ENCODE peak calls at places on chromosomes 11 and 22, in nine cellular contexts. B is NCI-H345; V is GM06990; O is tibial nerve; Q is central memory CD8-positive, alpha-beta T cell; I is effector memory CD4-positive, alpha-beta T cell; W is mesenchymal stem cell; A is activated CD4-positive, alpha-beta T cell treated with anti-CD3 and anti-CD28 coated beads, Interleukin-2, amount 50 U/mL, for 48 hours; Y is hepatocyte. U is an unnamed sample.

GRCh38 chr11:613369-613968 is 2.3 kb downstream of the IRF7 start:
- DNase-seq in B (peak), V (peak), O (peak), Q (peak), I (peak), W (peak), A (peak), Y (peak), U (peak)

GRCh38 chr11:94417386-94417987 is 16.3 kb upstream of the GPR83 start:
- DNase-seq in B (peak), V (no peak), O (no peak), Q (no peak), I (no peak), W (peak), A (no peak), Y (peak), U (peak)

GRCh38 chr11:10743354-10744035 is 7.6 kb upstream of the CTR9 start:
- DNase-seq in B (no peak), V (peak), O (no peak), Q (no peak), I (peak), W (no peak), A (no peak), Y (peak), U (no peak)

GRCh38 chr11:77865805-77866204 is 44.9 kb downstream of the AAMDC start:
- DNase-seq in B (no peak), V (no peak), O (no peak), Q (no peak), I (no peak), W (no peak), A (no peak), Y (no peak), U (no peak)

GRCh38 chr11:65609236-65609635 is 4.8 kb downstream of the MAP3K11 start:
- DNase-seq in B (no peak), V (no peak), O (no peak), Q (no peak), I (no peak), W (no peak), A (no peak), Y (no peak), U (no peak)

GRCh38 chr11:110097459-110098012 is 4.3 kb downstream of the ZC3H12C start:
- DNase-seq in B (no peak), V (no peak), O (no peak), Q (no peak), I (no peak), W (peak), A (no peak), Y (no peak), U (no peak)

GRCh38 chr11:134362192-134362901 is 30.6 kb downstream of the GLB1L2 start:
- DNase-seq in B (no peak), V (no peak), O (no peak), Q (no peak), I (no peak), W (no peak), A (no peak), Y (no peak), U (no peak)

GRCh38 chr22:46803031-46803880 is 40.8 kb downstream of the TBC1D22A start:
- DNase-seq in B (peak), V (peak), O (no peak), Q (peak), I (peak), W (peak), A (peak), Y (peak), U (peak)

GRCh38 chr22:50085211-50085999 is at the start of gene MLC1:
- DNase-seq in B (no peak), V (no peak), O (no peak), Q (no peak), I (no peak), W (no peak), A (peak), Y (no peak), U (no peak)

GRCh38 chr11:43797866-43798265 is 82.8 kb upstream of the ALKBH3 start:
- DNase-seq in B (no peak), V (no peak), O (no peak), Q (no peak), I (no peak), W (no peak), A (no peak), Y (no peak), U (no peak)

GRCh38 chr11:44356351-44356750 is 46.4 kb upstream of the ALX4 start:
- DNase-seq in B (no peak), V (no peak), O (no peak), Q (no peak), I (no peak), W (no peak), A (no peak), Y (no peak), U (no peak)